ENCODE peak calls at places on chromosomes 3 and 15, in nine cellular contexts. Y is NCI-H2171 treated with DMSO at 0.1 percent for 48 hours; H is MCF 10A; M is left cardiac atrium; N is IMR-90; V is AG04450; U is effector CD4-positive, alpha-beta T cell; F is NCI-H2029 treated with DMSO at 0.1 percent for 48 hours; Q is activated T-helper 1 cell treated with Interleukin-2 at 50 U/mL for 16 hours. T is an unnamed sample.

GRCh38 chr3:50268276-50268675 is 671 bp upstream of the SEMA3B start:
- DNase-seq in Y (no peak), H (no peak), M (no peak), N (no peak), V (no peak), U (no peak), F (no peak), Q (no peak), T (no peak)

GRCh38 chr3:50044976-50045375 is 43.7 kb upstream of the RBM5 start:
- DNase-seq in Y (no peak), H (no peak), M (no peak), N (no peak), V (no peak), U (no peak), F (no peak), Q (no peak), T (no peak)

GRCh38 chr3:72078661-72079368 is 293.9 kb upstream of the PROK2 start:
- DNase-seq in Y (no peak), H (no peak), M (no peak), N (no peak), V (no peak), U (no peak), F (no peak), Q (no peak), T (no peak)

GRCh38 chr15:89599021-89599420 is 23.8 kb downstream of the TICRR start:
- DNase-seq in Y (no peak), H (no peak), M (no peak), N (no peak), V (no peak), U (no peak), F (no peak), Q (no peak), T (no peak)

GRCh38 chr15:48505067-48505466 is 140.4 kb downstream of the FBN1 start:
- DNase-seq in Y (no peak), H (no peak), M (no peak), N (no peak), V (no peak), U (no peak), F (no peak), Q (no peak), T (no peak)

GRCh38 chr3:102174832-102175374 is 259.9 kb upstream of the ZPLD1 start:
- DNase-seq in Y (no peak), H (no peak), M (no peak), N (peak; percentile 25), V (no peak), U (no peak), F (no peak), Q (no peak), T (peak; percentile 27)

GRCh38 chr3:98577178-98577895 is 16.1 kb downstream of the CPOX start:
- DNase-seq in Y (no peak), H (no peak), M (no peak), N (peak; percentile 67), V (no peak), U (no peak), F (no peak), Q (no peak), T (peak; percentile 15)

GRCh38 chr15:39497759-39498565 is 82.9 kb upstream of the THBS1 start:
- DNase-seq in Y (no peak), H (no peak), M (no peak), N (no peak), V (no peak), U (no peak), F (no peak), Q (no peak), T (no peak)

GRCh38 chr3:8212794-8213193 is 288.8 kb upstream of the LMCD1 start:
- DNase-seq in Y (no peak), H (no peak), M (no peak), N (no peak), V (no peak), U (no peak), F (no peak), Q (no peak), T (no peak)

GRCh38 chr15:101092186-101092866 is 159.5 kb downstream of the CHSY1 start:
- DNase-seq in Y (no peak), H (no peak), M (no peak), N (peak; percentile 29), V (no peak), U (no peak), F (no peak), Q (no peak), T (peak; percentile 25)

GRCh38 chr15:66148187-66148586 is 105.4 kb downstream of the MEGF11 start:
- DNase-seq in Y (no peak), H (no peak), M (no peak), N (no peak), V (no peak), U (no peak), F (no peak), Q (no peak), T (no peak)

GRCh38 chr3:129596194-129597086 is 10.0 kb downstream of the PLXND1 start:
- DNase-seq in Y (peak; percentile 19), H (no peak), M (peak; percentile 92), N (peak; percentile 96), V (peak; percentile 77), U (no peak), F (no peak), Q (no peak), T (peak; percentile 97)

GRCh38 chr3:21704796-21705195 is 46.2 kb downstream of the ZNF385D start:
- DNase-seq in Y (no peak), H (no peak), M (no peak), N (no peak), V (no peak), U (no peak), F (no peak), Q (no peak), T (peak; percentile 8)

GRCh38 chr3:140359198-140359995 is 318.5 kb upstream of the TRIM42 start:
- DNase-seq in Y (no peak), H (no peak), M (no peak), N (no peak), V (no peak), U (no peak), F (no peak), Q (no peak), T (no peak)

GRCh38 chr3:73716418-73716817 is 91.7 kb upstream of the PDZRN3 start:
- DNase-seq in Y (no peak), H (peak; percentile 50), M (no peak), N (peak; percentile 83), V (no peak), U (no peak), F (no peak), Q (no peak), T (peak; percentile 45)

T was measured in fibroblast of the aortic adventitia.